ENCODE peak calls at places on chromosomes 11 and 22, in seven cellular contexts. J is WERI-Rb-1; Q is SW480; Z is NCI-H1092 treated with DMSO at 0.1 percent for 48 hours; L is RWPE2; Y is caudate nucleus; S is stimulated activated CD4-positive, alpha-beta T cell treated with anti-CD3 and anti-CD28 coated beads, TNF-alpha, amount 100 ng/mL, for 1 hour. A is an unnamed sample.

GRCh38 chr11:125167292-125167953 is 2.9 kb downstream of the PKNOX2 start:
- DNase-seq in J (peak), Y (no peak), Z (no peak), L (no peak), Q (no peak), S (no peak), A (no peak)

GRCh38 chr11:28618426-28618825 is 510.2 kb downstream of the METTL15 start:
- DNase-seq in S (no peak), Q (no peak), Y (no peak), L (no peak), Z (no peak), J (no peak), A (no peak)

GRCh38 chr11:61757213-61757862 is 4.9 kb downstream of the MYRF start:
- DNase-seq in L (no peak), Y (no peak), Q (no peak), J (no peak), S (no peak), Z (no peak), A (no peak)

GRCh38 chr11:72483412-72484186 is 49.3 kb upstream of the CLPB start:
- DNase-seq in Y (no peak), J (no peak), S (no peak), L (no peak), Q (peak), Z (no peak), A (no peak)

GRCh38 chr11:1502168-1502955 is 15.8 kb upstream of the MOB2 start:
- DNase-seq in L (no peak), Z (no peak), Q (no peak), S (no peak), J (no peak), Y (no peak), A (no peak)

GRCh38 chr11:62752177-62752785 is 1.7 kb downstream of the ZBTB3 start:
- DNase-seq in L (no peak), Y (no peak), Q (no peak), S (no peak), J (no peak), Z (no peak), A (no peak)

GRCh38 chr22:28424427-28425080 is 255.1 kb downstream of the TTC28 start:
- DNase-seq in S (no peak), L (no peak), J (no peak), Z (peak), Q (peak), Y (no peak), A (peak)

GRCh38 chr22:49753961-49754673 is 73.6 kb downstream of the BRD1 start:
- DNase-seq in Y (no peak), Z (no peak), S (no peak), L (no peak), J (no peak), Q (no peak), A (no peak)

GRCh38 chr22:28822930-28823481 is 22.6 kb upstream of the XBP1 start:
- DNase-seq in Y (no peak), Q (no peak), Z (peak), J (peak), L (no peak), S (no peak), A (peak)

GRCh38 chr11:109350091-109350490 is 71.9 kb upstream of the C11orf87 start:
- DNase-seq in J (no peak), S (no peak), L (no peak), Y (no peak), Q (peak), Z (no peak), A (no peak)

GRCh38 chr11:41459602-41460405 is at the start of gene LRRC4C:
- DNase-seq in Q (no peak), Z (no peak), J (peak), S (no peak), Y (peak), L (no peak), A (no peak)

GRCh38 chr22:30829901-30830550 is 135.4 kb downstream of the OSBP2 start:
- DNase-seq in L (peak), S (no peak), Z (no peak), Q (peak), J (no peak), Y (no peak), A (no peak)

GRCh38 chr11:102489469-102490145 is 37.0 kb upstream of the TMEM123 start:
- DNase-seq in S (no peak), Y (no peak), J (no peak), Q (no peak), L (no peak), Z (no peak), A (no peak)

GRCh38 chr22:47129902-47130301 is 367.5 kb downstream of the TBC1D22A start:
- DNase-seq in S (no peak), Z (no peak), Y (peak), Q (peak), L (peak), J (peak), A (no peak)

GRCh38 chr11:78429667-78430066 is 12.0 kb upstream of the GAB2 start:
- DNase-seq in S (no peak), L (no peak), J (no peak), Y (no peak), Q (no peak), Z (no peak), A (no peak)

GRCh38 chr11:29029452-29029851 is 921.3 kb downstream of the METTL15 start:
- DNase-seq in Y (no peak), Z (no peak), S (no peak), L (no peak), Q (no peak), J (no peak), A (no peak)

GRCh38 chr22:49726022-49726681 is 101.5 kb downstream of the BRD1 start:
- DNase-seq in J (no peak), Q (no peak), S (no peak), Y (no peak), Z (no peak), L (peak), A (no peak)

GRCh38 chr11:125091247-125091876 is 20.1 kb downstream of the TMEM218 start:
- DNase-seq in L (no peak), Q (peak), S (no peak), Y (no peak), J (peak), Z (peak), A (peak)

GRCh38 chr11:14237333-14237988 is 121.5 kb downstream of the RRAS2 start:
- DNase-seq in Z (no peak), L (no peak), J (no peak), Q (no peak), Y (no peak), S (no peak), A (no peak)

GRCh38 chr22:19761022-19761499 is 483 bp downstream of the TBX1 start:
- DNase-seq in Z (no peak), Q (no peak), S (no peak), Y (no peak), L (no peak), J (no peak), A (no peak)

GRCh38 chr11:91922846-91923245 is 301.8 kb upstream of the FAT3 start:
- DNase-seq in Q (no peak), Y (no peak), S (no peak), J (no peak), Z (no peak), L (no peak), A (no peak)